ENCODE peak calls at places on chromosomes 4 and X, in eight cellular contexts. R, A, N, C, G, Z, Y and S are unnamed samples.

GRCh38 chrX:3728454-3728853 is 15.0 kb upstream of the PRKX start:
- DNase-seq in R (no peak), Y (peak), N (no peak), C (no peak), G (no peak), Z (no peak), A (no peak), S (no peak)

GRCh38 chr4:170127758-170128157 is 38.0 kb upstream of the AADAT start:
- DNase-seq in C (no peak), R (no peak), A (no peak), G (no peak), Z (no peak), N (no peak), Y (no peak), S (no peak)

GRCh38 chr4:152936446-152937279 is 540 bp downstream of the FHDC1 start:
- DNase-seq in R (no peak), Y (peak), N (no peak), Z (peak), C (peak), G (peak), A (peak), S (peak)

GRCh38 chr4:46649390-46649789 is 259.5 kb upstream of the GABRA2 start:
- DNase-seq in Y (no peak), Z (no peak), A (peak), G (no peak), C (no peak), R (no peak), N (no peak), S (no peak)

GRCh38 chr4:2817701-2818350 is 24.9 kb downstream of the SH3BP2 start:
- DNase-seq in C (peak), A (peak), Y (peak), Z (no peak), N (no peak), R (no peak), G (no peak), S (peak)

GRCh38 chr4:157271166-157271869 is 50.8 kb downstream of the GRIA2 start:
- DNase-seq in R (no peak), N (no peak), Y (no peak), G (no peak), C (no peak), A (peak), Z (no peak), S (no peak)

GRCh38 chrX:103831803-103832544 is at the start of gene RAB9B:
- DNase-seq in C (peak), Y (peak), R (no peak), G (peak), N (no peak), A (no peak), Z (peak), S (peak)

GRCh38 chrX:115892787-115893671 is 277.5 kb upstream of the AGTR2 start:
- DNase-seq in Z (no peak), N (peak), G (peak), C (peak), Y (no peak), A (peak), R (no peak), S (peak)

GRCh38 chrX:107766470-107767140 is 9.0 kb downstream of the TSC22D3 start:
- DNase-seq in A (no peak), Z (no peak), Y (peak), N (no peak), G (peak), R (no peak), C (no peak), S (no peak)

GRCh38 chr4:105277702-105278101 is 131.0 kb downstream of the TET2 start:
- DNase-seq in Z (no peak), N (no peak), G (no peak), R (no peak), Y (no peak), A (no peak), C (peak), S (no peak)

GRCh38 chr4:150769235-150769634 is 187.3 kb downstream of the MAB21L2 start:
- DNase-seq in A (peak), R (peak), N (no peak), C (no peak), Y (no peak), Z (no peak), G (no peak), S (no peak)

GRCh38 chr4:172998527-172999469 is 169.8 kb upstream of the GALNT7 start:
- DNase-seq in Y (peak), R (no peak), C (no peak), A (peak), Z (no peak), N (no peak), G (no peak), S (no peak)

GRCh38 chr4:103451341-103451740 is 253.2 kb upstream of the CENPE start:
- DNase-seq in Z (no peak), C (no peak), A (no peak), G (no peak), R (no peak), N (no peak), Y (no peak), S (no peak)

GRCh38 chr4:119525005-119525749 is 103.4 kb downstream of the PDE5A start:
- DNase-seq in C (no peak), G (no peak), Z (no peak), Y (no peak), A (peak), N (no peak), R (peak), S (no peak)

GRCh38 chr4:111806331-111806730 is 338.9 kb upstream of the FAM241A start:
- DNase-seq in R (no peak), Y (no peak), A (no peak), G (no peak), C (no peak), N (no peak), Z (no peak), S (no peak)

GRCh38 chr4:141254326-141254725 is 33.6 kb downstream of the ZNF330 start:
- DNase-seq in Y (no peak), C (no peak), N (no peak), Z (no peak), R (no peak), A (no peak), G (no peak), S (no peak)

GRCh38 chrX:40097101-40097491 is 662 bp downstream of the BCOR start:
- DNase-seq in A (no peak), G (no peak), R (no peak), Y (no peak), Z (no peak), C (peak), N (no peak), S (no peak)

GRCh38 chr4:176034498-176034897 is 31.1 kb upstream of the WDR17 start:
- DNase-seq in A (no peak), N (no peak), Y (peak), C (peak), G (no peak), R (peak), Z (no peak), S (peak)

GRCh38 chr4:85952982-85953650 is 406.7 kb downstream of the MAPK10 start:
- DNase-seq in C (no peak), R (no peak), Z (no peak), A (no peak), N (no peak), G (no peak), Y (no peak), S (no peak)

GRCh38 chr4:113049421-113050355 is at the start of gene ANK2:
- DNase-seq in G (no peak), R (no peak), A (no peak), N (no peak), Z (no peak), C (peak), Y (peak), S (peak)

GRCh38 chrX:119529355-119530276 is 35.6 kb downstream of the STEEP1 start:
- DNase-seq in A (no peak), N (no peak), G (no peak), Y (peak), C (no peak), R (no peak), Z (no peak), S (no peak)

GRCh38 chr4:168273838-168274237 is 44.7 kb downstream of the DDX60 start:
- DNase-seq in G (no peak), Y (no peak), Z (no peak), A (no peak), R (no peak), N (no peak), C (no peak), S (no peak)

GRCh38 chr4:129167640-129168260 is 71.8 kb downstream of the C4orf33 start:
- DNase-seq in R (no peak), N (no peak), Y (peak), C (no peak), G (no peak), A (no peak), Z (no peak), S (no peak)

GRCh38 chr4:186701273-186701672 is 22.4 kb downstream of the FAT1 start:
- DNase-seq in N (no peak), Y (peak), G (no peak), Z (no peak), A (peak), C (peak), R (no peak), S (peak)